ENCODE peak calls at places on chromosomes 2 and 18, in five cellular contexts. G, B, P, T and K are unnamed samples.

GRCh38 chr18:62957885-62958472 is 242.6 kb downstream of the PHLPP1 start:
- DNase-seq in G (no peak), B (no peak), P (no peak), T (peak), K (no peak)

GRCh38 chr2:100206731-100207255 is 64.4 kb upstream of the AFF3 start:
- DNase-seq in G (no peak), B (no peak), P (no peak), T (no peak), K (no peak)

GRCh38 chr18:62518460-62519375 is 4.1 kb upstream of the ZCCHC2 start:
- DNase-seq in G (no peak), B (no peak), P (no peak), T (no peak), K (no peak)

GRCh38 chr2:46067501-46068292 is 229.5 kb upstream of the EPAS1 start:
- DNase-seq in G (no peak), B (no peak), P (no peak), T (no peak), K (no peak)

GRCh38 chr2:232653441-232653840 is 20.0 kb downstream of the EFHD1 start:
- DNase-seq in G (no peak), B (no peak), P (no peak), T (no peak), K (no peak)

GRCh38 chr2:24984912-24985311 is 13.2 kb upstream of the DNAJC27 start:
- DNase-seq in G (peak), B (no peak), P (no peak), T (peak), K (no peak)

GRCh38 chr2:16148632-16149348 is 208.4 kb downstream of the MYCN start:
- DNase-seq in G (no peak), B (no peak), P (no peak), T (no peak), K (no peak)

GRCh38 chr2:200592414-200593075 is 6.7 kb downstream of the AOX1 start:
- DNase-seq in G (no peak), B (no peak), P (no peak), T (no peak), K (no peak)

GRCh38 chr2:195343942-195344530 is 313.0 kb upstream of the SLC39A10 start:
- DNase-seq in G (no peak), B (no peak), P (no peak), T (no peak), K (no peak)

GRCh38 chr2:11187083-11187619 is 31.9 kb downstream of the SLC66A3 start:
- DNase-seq in G (no peak), B (no peak), P (no peak), T (no peak), K (no peak)

GRCh38 chr2:226671177-226671676 is 128.4 kb downstream of the IRS1 start:
- DNase-seq in G (no peak), B (no peak), P (no peak), T (no peak), K (no peak)

DNA sequence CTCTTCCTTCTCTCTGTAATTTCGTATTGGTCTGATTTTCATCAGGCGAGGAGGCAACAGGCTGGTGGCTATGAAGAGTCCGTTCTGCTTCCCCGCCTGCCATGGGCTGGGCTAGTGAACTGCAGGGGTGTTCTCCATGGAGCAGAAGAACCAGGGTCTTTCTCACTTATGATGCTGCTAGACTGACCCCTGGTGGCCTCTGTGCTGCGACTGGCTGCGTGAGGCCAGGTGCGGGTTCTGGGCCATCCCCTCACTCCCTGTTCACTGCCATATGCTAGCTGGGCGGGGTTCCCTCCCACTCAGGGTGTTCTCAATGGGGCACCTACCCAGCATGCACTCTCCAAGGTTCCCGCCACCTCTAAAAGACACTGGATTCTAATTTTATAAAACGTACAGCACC is 35.0 kb downstream of the ZAP70 start:
- DNase-seq in G (peak), B (no peak), P (no peak), T (peak), K (no peak)
- TF ChIP-seq CTCF in G (peak), B (peak), P (peak), T (peak), K (peak)

GRCh38 chr18:36410346-36410745 is 112.8 kb downstream of the FHOD3 start:
- DNase-seq in G (no peak), B (no peak), P (no peak), T (no peak), K (no peak)

GRCh38 chr18:36411745-36412168 is 114.2 kb downstream of the FHOD3 start:
- DNase-seq in G (no peak), B (no peak), P (no peak), T (peak), K (no peak)

GRCh38 chr18:36415606-36416005 is 118.1 kb downstream of the FHOD3 start:
- DNase-seq in G (no peak), B (no peak), P (no peak), T (no peak), K (no peak)

GRCh38 chr18:36409779-36410178 is 112.3 kb downstream of the FHOD3 start:
- DNase-seq in G (no peak), B (no peak), P (no peak), T (no peak), K (no peak)

GRCh38 chr18:36412778-36413177 is 115.3 kb downstream of the FHOD3 start:
- DNase-seq in G (no peak), B (no peak), P (no peak), T (peak), K (no peak)
- TF ChIP-seq CTCF in G (no peak), B (peak), P (no peak), T (peak), K (peak)

GRCh38 chr2:154696771-154697170 is 1.7 kb upstream of the KCNJ3 start:
- DNase-seq in G (no peak), B (no peak), P (no peak), T (no peak), K (no peak)

GRCh38 chr2:154698789-154699559 is 479 bp downstream of the KCNJ3 start:
- DNase-seq in G (no peak), B (no peak), P (no peak), T (no peak), K (peak)

GRCh38 chr2:154698238-154698788 is at the start of gene KCNJ3:
- DNase-seq in G (no peak), B (no peak), P (no peak), T (peak), K (no peak)

GRCh38 chr2:154699560-154699901 is 1.0 kb downstream of the KCNJ3 start:
- DNase-seq in G (no peak), B (no peak), P (no peak), T (no peak), K (no peak)

DNA sequence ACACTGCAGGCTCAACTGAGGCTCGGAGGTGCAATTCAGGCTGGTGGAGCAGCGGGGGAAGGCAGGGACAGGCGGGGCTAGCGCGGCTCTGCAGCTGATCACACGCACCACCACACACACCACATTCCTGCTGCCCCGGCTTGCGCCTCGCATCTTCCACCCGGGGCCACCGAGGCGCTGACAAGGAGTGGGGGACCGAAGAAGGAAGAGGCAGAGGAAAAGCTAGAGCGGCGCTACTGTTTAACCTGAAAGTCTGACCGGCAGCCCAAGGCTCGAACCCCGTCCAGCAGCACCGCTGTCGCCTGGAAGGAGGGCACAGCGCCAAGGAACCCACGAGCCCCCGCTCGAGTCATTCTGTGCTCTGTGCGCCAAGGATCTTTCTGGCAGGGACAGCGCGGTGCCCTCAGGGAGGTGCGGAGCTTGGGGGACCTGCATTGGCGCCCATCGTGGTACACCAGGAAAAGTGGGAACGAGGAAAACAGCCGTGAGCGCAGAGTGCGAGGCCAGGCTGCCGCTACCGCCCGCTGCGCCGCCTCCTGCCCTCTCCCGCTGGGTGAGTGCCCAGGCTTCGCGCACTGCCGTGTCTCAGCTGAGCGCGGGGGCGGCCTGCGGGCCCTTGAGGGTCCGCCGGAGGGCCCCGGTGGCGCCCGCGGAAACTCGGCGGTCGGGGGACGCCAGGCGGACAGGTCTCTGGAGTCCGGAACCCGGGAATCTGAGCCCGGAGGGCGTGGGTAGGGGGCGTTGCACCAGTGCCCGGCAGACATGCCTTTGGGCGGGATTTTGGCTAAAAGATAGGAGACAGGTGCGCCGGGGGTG is 865 bp upstream of the KCNJ3 start:
- DNase-seq in G (no peak), B (peak), P (peak), T (peak), K (peak)
- TF ChIP-seq CTCF in G (no peak), B (no peak), P (no peak), T (no peak), K (no peak)

GRCh38 chr18:33745396-33745795 is 167.4 kb downstream of the ASXL3 start:
- DNase-seq in G (no peak), B (no peak), P (no peak), T (no peak), K (no peak)

GRCh38 chr18:33749831-33750230 is 171.8 kb downstream of the ASXL3 start:
- DNase-seq in G (no peak), B (no peak), P (no peak), T (no peak), K (no peak)

GRCh38 chr18:33746261-33746660 is 168.2 kb downstream of the ASXL3 start:
- DNase-seq in G (no peak), B (no peak), P (no peak), T (no peak), K (no peak)

DNA sequence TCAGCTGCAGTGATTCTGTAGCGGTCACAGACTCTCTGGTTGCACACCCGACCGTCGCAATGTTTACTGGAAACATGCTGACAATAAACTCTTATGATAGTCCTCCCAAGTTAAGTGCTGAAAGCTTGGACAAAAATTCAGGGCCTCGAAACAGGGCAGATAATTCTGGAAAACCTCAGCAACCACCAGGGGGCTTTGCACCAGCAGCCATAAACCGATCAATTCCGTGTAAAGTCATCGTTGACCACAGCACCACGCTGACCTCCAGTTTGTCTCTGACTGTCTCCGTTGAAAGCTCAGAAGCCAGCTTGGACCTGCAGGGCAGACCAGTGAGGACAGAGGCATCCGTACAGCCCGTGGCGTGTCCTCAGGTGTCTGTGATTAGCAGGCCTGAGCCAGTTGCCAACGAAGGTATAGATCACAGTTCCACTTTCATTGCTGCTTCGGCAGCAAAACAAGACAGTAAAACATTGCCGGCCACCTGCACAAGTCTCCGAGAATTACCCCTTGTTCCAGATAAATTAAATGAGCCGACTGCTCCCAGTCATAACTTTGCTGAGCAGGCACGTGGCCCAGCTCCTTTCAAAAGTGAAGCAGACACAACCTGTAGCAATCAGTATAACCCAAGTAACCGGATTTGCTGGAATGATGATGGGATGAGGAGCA is 166.1 kb downstream of the ASXL3 start:
- DNase-seq in G (no peak), B (no peak), P (no peak), T (no peak), K (no peak)
- TF ChIP-seq CTCF in G (no peak), B (no peak), P (no peak), T (peak), K (peak)

GRCh38 chr2:175002547-175003274 is 2.5 kb downstream of the CHN1 start:
- DNase-seq in G (no peak), B (no peak), P (no peak), T (no peak), K (no peak)

GRCh38 chr2:175007510-175007909 is 2.3 kb upstream of the CHN1 start:
- DNase-seq in G (no peak), B (no peak), P (no peak), T (no peak), K (no peak)

GRCh38 chr2:175003875-175004729 is 1.1 kb downstream of the CHN1 start:
- DNase-seq in G (peak), B (no peak), P (no peak), T (peak), K (no peak)

GRCh38 chr2:175004730-175004979 is 526 bp downstream of the CHN1 start:
- DNase-seq in G (peak), B (no peak), P (no peak), T (peak), K (no peak)

GRCh38 chr2:175004980-175005832 is at the start of gene CHN1:
- DNase-seq in G (peak), B (peak), P (peak), T (peak), K (no peak)
- TF ChIP-seq CTCF in G (peak), B (no peak), P (no peak), T (no peak), K (peak)

DNA sequence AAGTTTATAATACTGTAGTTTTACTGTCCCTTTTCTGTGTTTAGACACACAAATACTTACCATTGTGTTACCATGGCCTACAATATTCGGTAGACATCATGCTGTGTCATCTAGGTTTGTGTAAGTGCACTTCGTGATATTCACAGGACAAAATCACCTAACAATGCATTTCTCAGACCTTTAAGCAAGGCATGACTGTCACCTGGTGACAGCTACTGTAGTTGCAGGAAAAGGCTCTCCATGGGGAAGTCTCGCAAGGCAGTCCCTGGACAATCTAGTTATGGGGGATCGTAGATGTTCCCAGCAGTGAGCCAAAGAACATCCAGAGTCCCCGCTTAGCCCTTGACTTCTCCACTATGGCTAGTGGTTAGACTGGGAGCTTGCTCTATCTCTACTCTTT is 73.1 kb downstream of the EIF2AK3 start:
- DNase-seq in G (no peak), B (no peak), P (no peak), T (peak), K (no peak)
- TF ChIP-seq CTCF in G (no peak), B (no peak), P (no peak), T (peak), K (peak)

GRCh38 chr2:129821445-129821844 is 158.0 kb upstream of the RAB6C start:
- DNase-seq in G (no peak), B (no peak), P (no peak), T (no peak), K (no peak)

GRCh38 chr2:129827251-129827894 is 152.1 kb upstream of the RAB6C start:
- DNase-seq in G (no peak), B (no peak), P (no peak), T (peak), K (no peak)

GRCh38 chr2:129820908-129821307 is 158.6 kb upstream of the RAB6C start:
- DNase-seq in G (no peak), B (no peak), P (no peak), T (no peak), K (no peak)

GRCh38 chr2:129819855-129820254 is 159.6 kb upstream of the RAB6C start:
- DNase-seq in G (no peak), B (no peak), P (no peak), T (no peak), K (no peak)

DNA sequence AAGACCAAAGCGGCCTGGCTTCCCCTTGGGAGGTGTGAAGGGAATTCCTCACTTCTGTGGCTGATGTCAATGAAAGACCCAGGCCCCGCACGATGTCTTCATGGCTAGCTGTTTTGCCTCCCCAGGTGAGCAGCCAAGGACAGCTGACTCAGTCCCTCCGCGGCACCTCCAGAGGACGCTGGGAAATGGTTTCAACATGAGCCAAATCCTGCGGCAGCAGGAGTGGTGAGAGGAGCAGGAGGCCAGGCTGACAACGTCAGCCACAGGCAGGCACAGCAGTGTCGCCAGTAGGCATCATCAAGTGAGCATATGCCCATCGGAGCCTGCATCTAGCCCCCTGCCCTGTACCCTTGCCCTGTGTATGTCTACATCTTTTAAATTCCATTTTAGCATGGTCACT is 156.4 kb upstream of the RAB6C start:
- DNase-seq in G (no peak), B (no peak), P (no peak), T (no peak), K (no peak)
- TF ChIP-seq CTCF in G (no peak), B (no peak), P (no peak), T (no peak), K (no peak)